ENCODE peak calls at places on chromosome 12, in nine cellular contexts. X, R, E, N, T, U, B, P and M are unnamed samples.

GRCh38 chr12:11705010-11705409 is 55.5 kb downstream of the ETV6 start:
- DNase-seq in N (peak; percentile 82), P (no peak), E (no peak), B (no peak), T (no peak), U (peak; percentile 97), X (no peak), R (no peak), M (peak; percentile 23)

GRCh38 chr12:118238888-118239287 is 103.0 kb downstream of the PEBP1 start:
- DNase-seq in X (no peak), T (no peak), N (no peak), E (no peak), R (no peak), B (no peak), U (no peak), P (no peak), M (no peak)

GRCh38 chr12:50985322-50985721 is 33.0 kb downstream of the HIGD1C start:
- DNase-seq in U (peak; percentile 74), P (no peak), R (no peak), N (peak; percentile 77), B (peak; percentile 67), T (no peak), X (no peak), E (no peak), M (no peak)

GRCh38 chr12:77153706-77154105 is 88.3 kb upstream of the E2F7 start:
- DNase-seq in U (no peak), P (no peak), E (no peak), N (peak; percentile 7), R (no peak), X (no peak), T (no peak), B (no peak), M (no peak)

GRCh38 chr12:130281157-130281799 is 56.4 kb upstream of the PIWIL1 start:
- DNase-seq in B (no peak), E (peak; percentile 42), T (peak; percentile 67), X (no peak), P (peak; percentile 61), R (no peak), U (no peak), N (no peak), M (peak; percentile 20)

GRCh38 chr12:123479442-123480180 is 21.7 kb downstream of the SNRNP35 start:
- DNase-seq in R (no peak), N (no peak), P (no peak), B (no peak), T (no peak), X (peak; percentile 44), E (no peak), U (no peak), M (no peak)

GRCh38 chr12:72277415-72277814 is 5.2 kb downstream of the TRHDE start:
- DNase-seq in P (no peak), X (no peak), E (no peak), U (peak; percentile 81), B (no peak), R (no peak), N (no peak), T (no peak), M (no peak)

GRCh38 chr12:77294016-77294415 is 228.6 kb upstream of the E2F7 start:
- DNase-seq in X (no peak), R (no peak), T (no peak), E (no peak), U (peak; percentile 60), B (no peak), P (no peak), N (peak; percentile 11), M (no peak)

GRCh38 chr12:49389092-49389703 is 21.9 kb downstream of the SPATS2 start:
- DNase-seq in B (peak; percentile 27), X (no peak), U (no peak), R (no peak), P (peak; percentile 96), N (no peak), T (no peak), E (no peak), M (no peak)

GRCh38 chr12:77374687-77375086 is 309.3 kb upstream of the E2F7 start:
- DNase-seq in T (no peak), X (no peak), R (no peak), N (no peak), B (no peak), E (no peak), P (no peak), U (no peak), M (no peak)

GRCh38 chr12:121087467-121088207 is 45.0 kb upstream of the P2RX7 start:
- DNase-seq in P (no peak), N (no peak), T (no peak), E (no peak), B (no peak), R (no peak), U (no peak), X (no peak), M (no peak)

GRCh38 chr12:105274571-105274970 is 38.6 kb upstream of the APPL2 start:
- DNase-seq in E (no peak), U (no peak), R (no peak), T (no peak), B (no peak), N (no peak), P (no peak), X (no peak), M (no peak)

GRCh38 chr12:42589465-42590323 is at the start of gene PRICKLE1:
- DNase-seq in E (peak; percentile 90), U (peak; percentile 60), R (no peak), B (no peak), P (peak; percentile 67), N (peak; percentile 72), X (peak; percentile 56), T (peak; percentile 79), M (peak; percentile 41)

GRCh38 chr12:65533177-65533883 is 254.8 kb downstream of the MSRB3 start:
- DNase-seq in P (no peak), X (no peak), B (no peak), R (no peak), E (no peak), N (peak; percentile 22), U (peak; percentile 52), T (no peak), M (no peak)

GRCh38 chr12:116244001-116244400 is 33.5 kb downstream of the MED13L start:
- DNase-seq in T (no peak), N (peak; percentile 35), R (no peak), P (no peak), E (no peak), X (no peak), B (no peak), U (peak; percentile 74), M (no peak)

GRCh38 chr12:116559330-116560080 is at the start of gene MAP1LC3B2:
- DNase-seq in N (peak; percentile 90), R (peak; percentile 68), P (peak; percentile 28), T (peak; percentile 87), E (no peak), B (peak; percentile 41), U (peak; percentile 39), X (peak; percentile 52), M (peak; percentile 51)

GRCh38 chr12:116206828-116207227 is 70.7 kb downstream of the MED13L start:
- DNase-seq in P (no peak), U (no peak), R (no peak), E (no peak), T (no peak), B (no peak), N (no peak), X (no peak), M (no peak)

DNA sequence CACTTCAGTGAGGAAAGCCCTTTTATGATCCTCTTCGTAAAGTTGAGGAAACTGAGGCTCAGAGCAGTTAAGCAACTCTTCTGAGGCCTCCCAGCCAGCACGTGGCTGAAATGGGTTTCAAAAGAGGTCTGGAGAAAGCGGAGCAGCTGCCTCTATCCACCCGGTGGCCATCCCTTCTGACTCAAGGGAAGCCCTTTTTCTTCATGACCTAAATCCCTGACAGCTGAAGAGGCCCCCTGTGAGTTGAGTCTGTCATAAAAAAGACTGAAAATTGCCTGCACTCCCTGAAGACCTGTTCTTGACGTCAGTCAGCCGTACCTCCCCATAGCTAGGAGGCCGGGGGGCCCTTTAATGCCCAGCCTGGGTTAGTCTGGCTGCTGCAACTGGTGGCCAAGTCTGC is 10.7 kb downstream of the CMKLR1 start:
- DNase-seq in E (no peak), R (no peak), B (no peak), P (no peak), N (no peak), T (no peak), U (no peak), X (peak; percentile 43), M (no peak)
- H3K4me1 ChIP-seq in E (peaks cover 33% of the 10 kb centered on the region), R (peaks cover 11% of the 10 kb centered on the region), B (peaks cover 44% of the 10 kb centered on the region), P (no peaks in the 10 kb centered on the region), N (peaks cover 2% of the 10 kb centered on the region), T (peaks cover 8% of the 10 kb centered on the region), U (no peaks in the 10 kb centered on the region), X (peaks cover 80% of the 10 kb centered on the region), M (no peaks in the 10 kb centered on the region)

GRCh38 chr12:80872053-80872452 is 65.7 kb downstream of the LIN7A start:
- DNase-seq in X (no peak), B (no peak), E (no peak), N (no peak), T (no peak), R (no peak), P (no peak), U (no peak), M (no peak)

GRCh38 chr12:80877706-80878384 is 59.9 kb downstream of the LIN7A start:
- DNase-seq in N (no peak), R (no peak), B (no peak), X (no peak), E (no peak), P (no peak), T (no peak), U (peak; percentile 49), M (no peak)
- H3K4me3 ChIP-seq in N (no peak overlapping the region), R (no peak overlapping the region), B (no peak overlapping the region), X (peak overlapping the region; percentile 36), E (no peak overlapping the region), P (no peak overlapping the region), T (no peak overlapping the region), U (no peak overlapping the region), M (no peak overlapping the region)

GRCh38 chr12:45299132-45299692 is 83.3 kb downstream of the ANO6 start:
- DNase-seq in E (no peak), X (no peak), T (peak; percentile 17), N (peak; percentile 62), B (no peak), U (peak; percentile 64), P (no peak), R (no peak), M (peak; percentile 34)
- H3K4me1 ChIP-seq in E (peaks cover 14% of the 10 kb centered on the region), X (peaks cover 36% of the 10 kb centered on the region), T (peaks cover 29% of the 10 kb centered on the region), N (peaks cover 27% of the 10 kb centered on the region), B (peaks cover 33% of the 10 kb centered on the region), U (peaks cover 3% of the 10 kb centered on the region), P (no peaks in the 10 kb centered on the region), R (peaks cover 16% of the 10 kb centered on the region), M (peaks cover 9% of the 10 kb centered on the region)

GRCh38 chr12:14957769-14958168 is 3.6 kb downstream of the ARHGDIB start:
- DNase-seq in U (no peak), B (no peak), R (no peak), T (no peak), X (no peak), E (no peak), P (no peak), N (no peak), M (no peak)

GRCh38 chr12:14959463-14959862 is 1.9 kb downstream of the ARHGDIB start:
- DNase-seq in P (no peak), U (no peak), E (no peak), R (no peak), X (no peak), T (no peak), N (no peak), B (no peak), M (no peak)

GRCh38 chr12:14959126-14959440 is 2.3 kb downstream of the ARHGDIB start:
- DNase-seq in U (no peak), T (no peak), R (no peak), B (no peak), E (no peak), X (no peak), N (no peak), P (no peak), M (no peak)

GRCh38 chr12:14959916-14960315 is 1.5 kb downstream of the ARHGDIB start:
- DNase-seq in U (no peak), X (no peak), R (no peak), P (no peak), E (no peak), B (no peak), N (no peak), T (no peak), M (no peak)

GRCh38 chr12:14958361-14959125 is 2.9 kb downstream of the ARHGDIB start:
- DNase-seq in U (no peak), B (no peak), P (no peak), T (no peak), N (no peak), X (no peak), R (no peak), E (no peak), M (no peak)
- H3K4me3 ChIP-seq in U (no peak overlapping the region), B (peak overlapping the region; percentile 48), P (no peak overlapping the region), T (no peak overlapping the region), N (no peak overlapping the region), X (peak overlapping the region; percentile 60), R (no peak overlapping the region), E (no peak overlapping the region), M (no peak overlapping the region)